ENCODE peak calls at places on chromosomes 7 and 10, in four cellular contexts. U is K562, Y is WTC11, N is HepG2. B is an unnamed sample.

GRCh38 chr7:131293018-131293417 is 34.7 kb upstream of the MKLN1 start:
- DNase-seq in U (no peak), Y (no peak), N (no peak), B (no peak)

GRCh38 chr7:17746131-17746530 is 194.2 kb downstream of the SNX13 start:
- DNase-seq in U (no peak), Y (no peak), N (no peak), B (no peak)

GRCh38 chr10:77675347-77675746 is 37.7 kb upstream of the KCNMA1 start:
- DNase-seq in U (no peak), Y (no peak), N (no peak), B (no peak)

GRCh38 chr7:74271742-74272141 is 17.5 kb upstream of the CLIP2 start:
- DNase-seq in U (no peak), Y (no peak), N (no peak), B (no peak)

GRCh38 chr10:86393858-86394472 is 27.4 kb upstream of the GRID1 start:
- DNase-seq in U (no peak), Y (no peak), N (no peak), B (no peak)

GRCh38 chr10:127506094-127506493 is 43.0 kb upstream of the NPS start:
- DNase-seq in U (no peak), Y (no peak), N (no peak), B (no peak)

GRCh38 chr7:112481833-112482669 is 1.3 kb downstream of the LSMEM1 start:
- DNase-seq in U (no peak), Y (no peak), N (no peak), B (no peak)

GRCh38 chr7:115749924-115750323 is 280.6 kb downstream of the TFEC start:
- DNase-seq in U (no peak), Y (no peak), N (no peak), B (no peak)

GRCh38 chr10:104337527-104337984 is 709 bp downstream of the ITPRIP start:
- DNase-seq in U (peak; percentile 31), Y (no peak), N (no peak), B (no peak)

GRCh38 chr10:70323143-70323696 is 39.4 kb upstream of the NPFFR1 start:
- DNase-seq in U (no peak), Y (no peak), N (no peak), B (no peak)

GRCh38 chr10:79410315-79411094 is 34.9 kb downstream of the ZCCHC24 start:
- DNase-seq in U (no peak), Y (no peak), N (no peak), B (no peak)

GRCh38 chr10:97494863-97495506 is 3.2 kb downstream of the MMS19 start:
- DNase-seq in U (no peak), Y (peak; percentile 36), N (no peak), B (no peak)

GRCh38 chr10:624312-624604 is 65.2 kb downstream of the DIP2C start:
- DNase-seq in U (no peak), Y (no peak), N (no peak), B (no peak)

GRCh38 chr7:81929386-81929785 is 159.5 kb upstream of the HGF start:
- DNase-seq in U (no peak), Y (no peak), N (no peak), B (no peak)

GRCh38 chr7:90188281-90188680 is 23.3 kb upstream of the STEAP2 start:
- DNase-seq in U (no peak), Y (no peak), N (no peak), B (no peak)

GRCh38 chr7:65953890-65954289 is 28.1 kb downstream of the GUSB start:
- DNase-seq in U (no peak), Y (no peak), N (no peak), B (no peak)

GRCh38 chr7:77651544-77652162 is 44.6 kb upstream of the RSBN1L start:
- DNase-seq in U (peak; percentile 54), Y (no peak), N (peak; percentile 36), B (no peak)

GRCh38 chr7:81600608-81601007 is 169.2 kb downstream of the HGF start:
- DNase-seq in U (no peak), Y (no peak), N (no peak), B (no peak)

GRCh38 chr7:41297167-41297566 is 405.7 kb downstream of the INHBA start:
- DNase-seq in U (no peak), Y (no peak), N (no peak), B (no peak)

GRCh38 chr7:90599892-90600555 is 3.9 kb downstream of the CDK14 start:
- DNase-seq in U (no peak), Y (no peak), N (no peak), B (no peak)

GRCh38 chr7:73904219-73905136 is 43.5 kb downstream of the TMEM270 start:
- DNase-seq in U (no peak), Y (no peak), N (no peak), B (no peak)

DNA sequence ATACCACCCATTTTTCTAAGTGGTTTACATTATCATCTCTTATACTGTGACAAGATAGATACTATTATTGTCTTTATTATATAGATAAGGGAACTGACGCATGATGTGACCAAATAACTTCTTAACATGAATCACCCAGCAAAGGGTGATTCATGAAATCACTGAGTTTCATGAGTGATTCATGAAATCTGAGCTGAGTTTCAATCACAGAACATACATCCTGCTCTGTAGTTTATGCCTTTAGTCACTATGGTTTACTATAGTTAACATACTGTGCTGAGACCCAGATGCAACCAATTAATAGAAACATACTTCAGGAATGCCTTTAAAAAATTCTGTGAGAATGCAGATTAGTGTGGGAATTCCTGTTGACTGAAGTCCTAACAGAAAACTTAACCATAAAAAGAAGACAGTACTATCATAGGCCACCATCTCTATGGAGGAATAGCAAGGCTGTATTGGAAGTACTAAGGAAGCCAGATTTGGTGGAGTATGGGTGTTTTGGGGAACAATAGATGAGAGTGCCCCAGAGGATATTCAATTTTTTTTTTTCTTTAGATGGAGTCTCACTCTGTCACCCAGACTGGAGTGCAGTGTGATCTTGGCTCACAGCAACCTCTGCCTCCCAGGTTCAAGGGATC is 43.1 kb upstream of the SEMA3A start:
- DNase-seq in U (no peak), Y (no peak), N (no peak), B (no peak)
- TF ChIP-seq ETV6 in U (no peak), Y (no peak), N (no peak), B (no peak)

GRCh38 chr7:158650821-158651225 is 53.8 kb downstream of the NCAPG2 start:
- DNase-seq in U (no peak), Y (no peak), N (no peak), B (no peak)
- TF ChIP-seq ETV6 in U (no peak), Y (no peak), N (no peak), B (no peak)

GRCh38 chr7:99137418-99138180 is 6.3 kb downstream of the SMURF1 start:
- DNase-seq in U (no peak), Y (peak; percentile 52), N (no peak), B (no peak)
- TF ChIP-seq ETV6 in U (no peak), Y (no peak), N (no peak), B (no peak)

GRCh38 chr7:47601881-47602249 is 20.0 kb upstream of the TNS3 start:
- DNase-seq in U (no peak), Y (no peak), N (peak; percentile 63), B (no peak)

GRCh38 chr7:47602272-47603004 is 20.5 kb upstream of the TNS3 start:
- DNase-seq in U (no peak), Y (no peak), N (no peak), B (no peak)

GRCh38 chr7:47601119-47601880 is 19.4 kb upstream of the TNS3 start:
- DNase-seq in U (no peak), Y (no peak), N (peak; percentile 40), B (no peak)

GRCh38 chr7:47597379-47597778 is 15.5 kb upstream of the TNS3 start:
- DNase-seq in U (no peak), Y (no peak), N (no peak), B (no peak)

DNA sequence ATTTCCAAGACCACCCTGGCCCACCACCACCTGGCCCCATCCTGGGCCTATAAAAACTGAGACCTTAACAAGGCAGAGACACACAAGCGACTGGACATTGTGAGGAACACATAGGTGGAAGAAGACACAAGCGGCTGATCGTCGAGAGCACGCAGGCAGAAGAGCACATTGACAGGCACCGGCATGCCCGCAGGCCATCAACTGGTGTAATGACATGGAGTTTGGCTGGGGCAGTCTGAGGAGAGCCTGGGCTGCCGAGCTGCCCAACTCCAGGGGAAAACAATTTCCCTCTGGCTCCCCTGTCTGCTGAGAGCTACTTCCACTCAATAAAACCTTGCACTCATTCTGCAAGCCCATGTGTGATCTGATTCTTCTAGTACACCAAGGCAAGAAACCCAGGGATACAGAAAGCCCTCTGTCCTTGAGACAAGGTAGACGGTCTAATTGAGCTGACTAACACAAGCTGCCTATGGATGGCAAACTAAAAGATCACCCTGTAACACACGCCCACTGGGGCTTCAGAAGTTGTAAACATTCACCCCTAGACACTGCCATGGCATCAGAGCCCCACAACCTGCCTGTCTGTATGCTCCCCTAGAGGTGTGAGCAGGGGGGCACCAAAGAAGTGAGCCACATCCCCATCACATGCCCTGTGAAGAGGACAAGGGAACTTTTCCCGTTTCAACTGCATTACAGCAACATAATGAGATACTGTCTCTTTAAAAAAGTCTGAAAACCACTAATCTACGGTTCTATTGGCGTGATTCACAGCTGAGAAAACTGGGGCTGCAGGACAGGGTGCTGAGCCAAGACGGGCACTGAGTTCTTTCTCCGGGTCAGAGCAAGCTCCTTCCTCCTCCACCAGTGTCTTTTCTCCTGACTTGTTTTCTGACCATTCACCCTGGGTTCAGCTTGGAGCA is 18.5 kb upstream of the TNS3 start:
- DNase-seq in U (no peak), Y (no peak), N (no peak), B (no peak)
- TF ChIP-seq ETV6 in U (no peak), Y (no peak), N (no peak), B (no peak)

GRCh38 chr7:50427518-50427917 is 22.6 kb downstream of the FIGNL1 start:
- DNase-seq in U (no peak), Y (no peak), N (no peak), B (no peak)
- TF ChIP-seq ETV6 in U (no peak), Y (no peak), N (no peak), B (no peak)

GRCh38 chr7:148699772-148700629 is 1.3 kb downstream of the CUL1 start:
- DNase-seq in U (peak; percentile 66), Y (no peak), N (peak; percentile 33), B (no peak)
- TF ChIP-seq ETV6 in U (no peak), Y (no peak), N (no peak), B (no peak)

B was measured in GM12878.